ENCODE peak calls at places on chromosomes 11 and 22, in four cellular contexts. Z, Y, G and S are unnamed samples.

GRCh38 chr11:45400594-45400993 is 114.5 kb upstream of the SYT13 start:
- DNase-seq in Y (no peak), Z (no peak), G (no peak), S (no peak)

GRCh38 chr11:46421257-46421880 is 29.8 kb upstream of the CHRM4 start:
- DNase-seq in G (no peak), Z (no peak), Y (no peak), S (no peak)

GRCh38 chr22:47322854-47323253 is 560.4 kb downstream of the TBC1D22A start:
- DNase-seq in Z (no peak), G (no peak), Y (no peak), S (no peak)

GRCh38 chr11:126175261-126175885 is 36.1 kb downstream of the RPUSD4 start:
- DNase-seq in G (no peak), Y (no peak), Z (no peak), S (no peak)

GRCh38 chr22:23591846-23592245 is 11.8 kb upstream of the IGLL1 start:
- DNase-seq in Y (no peak), Z (no peak), G (no peak), S (no peak)

GRCh38 chr11:111938687-111939160 is 1.6 kb downstream of the DIXDC1 start:
- DNase-seq in G (no peak), Y (no peak), Z (no peak), S (peak)

GRCh38 chr11:2554338-2555240 is 109.8 kb downstream of the KCNQ1 start:
- DNase-seq in Y (no peak), Z (no peak), G (no peak), S (no peak)

GRCh38 chr11:124113890-124114289 is 1.4 kb upstream of the VWA5A start:
- DNase-seq in Y (no peak), G (no peak), Z (no peak), S (no peak)

GRCh38 chr11:103109818-103110388 is 677 bp downstream of the DYNC2H1 start:
- DNase-seq in Z (no peak), G (no peak), Y (no peak), S (no peak)

GRCh38 chr11:6992457-6993431 is 27.4 kb downstream of the ZNF214 start:
- DNase-seq in Y (no peak), G (no peak), Z (no peak), S (no peak)

GRCh38 chr11:8728566-8728965 is 46.0 kb downstream of the RPL27A start:
- DNase-seq in G (no peak), Y (no peak), Z (no peak), S (no peak)

GRCh38 chr22:44159230-44159629 is 21.5 kb upstream of the PARVG start:
- DNase-seq in Y (no peak), Z (no peak), G (no peak), S (no peak)

GRCh38 chr11:111795333-111795985 is 29.3 kb upstream of the PPP2R1B start:
- DNase-seq in Z (no peak), G (no peak), Y (no peak), S (no peak)

GRCh38 chr22:49972163-49973017 is 11.8 kb downstream of the PIM3 start:
- DNase-seq in G (no peak), Z (no peak), Y (no peak), S (no peak)

GRCh38 chr11:62858201-62858600 is 18.8 kb upstream of the WDR74 start:
- DNase-seq in G (no peak), Y (no peak), Z (no peak), S (no peak)

GRCh38 chr11:75668508-75669297 is at the start of gene MAP6:
- DNase-seq in Z (no peak), Y (no peak), G (no peak), S (peak)

GRCh38 chr22:30386960-30387848 is at the start of gene RNF215:
- DNase-seq in G (peak), Z (peak), Y (peak), S (peak)

GRCh38 chr22:30262917-30263741 is 3.5 kb downstream of the OSM start:
- DNase-seq in Z (peak), G (peak), Y (no peak), S (peak)

GRCh38 chr11:133935551-133935910 is 21.2 kb downstream of the IGSF9B start:
- DNase-seq in G (no peak), Z (no peak), Y (no peak), S (no peak)

GRCh38 chr11:61272731-61273130 is 22.4 kb downstream of the VWCE start:
- DNase-seq in Z (no peak), Y (no peak), G (no peak), S (no peak)

GRCh38 chr11:17206448-17206847 is 1.3 kb downstream of the PIK3C2A start:
- DNase-seq in Y (no peak), G (no peak), Z (no peak), S (no peak)